ENCODE peak calls at places on chromosomes 11 and 22, in four cellular contexts. One of them, this sample, is unnamed. For H3K4me1, the result is how much of the 10 kb centered on the place peaks cover.

GRCh38 chr22:39543095-39543494 is 10.5 kb upstream of the RPS19BP1 start:
- DNase-seq in heart left ventricle: no peak
- DNase-seq in lung: no peak
- DNase-seq in mammary epithelial cell: no peak
- DNase-seq in this sample: no peak

GRCh38 chr22:21564411-21564810 is 3.1 kb upstream of the UBE2L3 start:
- DNase-seq in heart left ventricle: no peak
- DNase-seq in mammary epithelial cell: no peak
- DNase-seq in lung: no peak
- DNase-seq in this sample: no peak

GRCh38 chr11:504053-504993 is 2.7 kb downstream of the RNH1 start:
- DNase-seq in mammary epithelial cell: no peak
- DNase-seq in heart left ventricle: no peak
- DNase-seq in lung: peak
- DNase-seq in this sample: no peak

GRCh38 chr22:33302549-33302948 is 244.4 kb upstream of the SYN3 start:
- DNase-seq in mammary epithelial cell: no peak
- DNase-seq in lung: no peak
- DNase-seq in heart left ventricle: no peak
- DNase-seq in this sample: no peak

GRCh38 chr11:123562166-123562565 is 92.3 kb downstream of the SCN3B start:
- DNase-seq in mammary epithelial cell: no peak
- DNase-seq in heart left ventricle: no peak
- DNase-seq in lung: no peak
- DNase-seq in this sample: no peak

GRCh38 chr11:60950024-60950423 is 2.0 kb downstream of the SLC15A3 start:
- DNase-seq in heart left ventricle: no peak
- DNase-seq in mammary epithelial cell: no peak
- DNase-seq in lung: no peak
- DNase-seq in this sample: no peak

GRCh38 chr11:85771568-85771967 is 39.4 kb downstream of the SYTL2 start:
- DNase-seq in heart left ventricle: no peak
- DNase-seq in lung: no peak
- DNase-seq in mammary epithelial cell: no peak
- DNase-seq in this sample: no peak

GRCh38 chr22:39471421-39472141 is 14.8 kb downstream of the MGAT3 start:
- DNase-seq in lung: peak
- DNase-seq in heart left ventricle: peak
- DNase-seq in mammary epithelial cell: peak
- DNase-seq in this sample: no peak

GRCh38 chr22:45007247-45007945 is 2.4 kb downstream of the PHF21B start:
- DNase-seq in mammary epithelial cell: peak
- DNase-seq in lung: no peak
- DNase-seq in heart left ventricle: no peak
- DNase-seq in this sample: no peak

GRCh38 chr11:65516135-65516968 is 8.5 kb upstream of the SCYL1 start:
- DNase-seq in mammary epithelial cell: no peak
- DNase-seq in lung: no peak
- DNase-seq in heart left ventricle: peak
- DNase-seq in this sample: no peak

GRCh38 chr11:59221438-59221837 is 8.7 kb upstream of the MPEG1 start:
- DNase-seq in heart left ventricle: no peak
- DNase-seq in mammary epithelial cell: peak
- DNase-seq in lung: no peak
- DNase-seq in this sample: no peak

GRCh38 chr11:111978028-111978771 is 41.1 kb downstream of the DIXDC1 start:
- DNase-seq in mammary epithelial cell: peak
- DNase-seq in lung: no peak
- DNase-seq in heart left ventricle: peak
- DNase-seq in this sample: peak

GRCh38 chr11:121841487-121842167 is 274.4 kb downstream of the BLID start:
- DNase-seq in heart left ventricle: no peak
- DNase-seq in lung: no peak
- DNase-seq in mammary epithelial cell: no peak
- DNase-seq in this sample: no peak

GRCh38 chr11:59801981-59802638 is 8.5 kb downstream of the MRPL16 start:
- DNase-seq in mammary epithelial cell: peak
- DNase-seq in lung: no peak
- DNase-seq in heart left ventricle: no peak
- DNase-seq in this sample: no peak

GRCh38 chr11:104333977-104334376 is 170.0 kb upstream of the PDGFD start:
- DNase-seq in lung: no peak
- DNase-seq in mammary epithelial cell: no peak
- DNase-seq in heart left ventricle: no peak
- DNase-seq in this sample: no peak

GRCh38 chr11:1924646-1925372 is 5.3 kb downstream of the TNNT3 start:
- DNase-seq in heart left ventricle: no peak
- DNase-seq in mammary epithelial cell: no peak
- DNase-seq in lung: no peak
- DNase-seq in this sample: no peak

GRCh38 chr11:28133146-28133545 is 25.0 kb downstream of the METTL15 start:
- DNase-seq in mammary epithelial cell: no peak
- DNase-seq in lung: no peak
- DNase-seq in heart left ventricle: no peak
- DNase-seq in this sample: no peak

GRCh38 chr22:25564320-25564978 is at the start of gene GRK3:
- DNase-seq in lung: peak
- DNase-seq in heart left ventricle: peak
- DNase-seq in mammary epithelial cell: peak
- DNase-seq in this sample: peak

GRCh38 chr11:133832096-133833081 is 12.9 kb downstream of the SPATA19 start:
- DNase-seq in mammary epithelial cell: no peak
- DNase-seq in heart left ventricle: no peak
- DNase-seq in lung: peak
- DNase-seq in this sample: no peak

GRCh38 chr11:120400564-120401364 is 64.6 kb downstream of the ARHGEF12 start:
- DNase-seq in mammary epithelial cell: peak
- DNase-seq in lung: peak
- DNase-seq in heart left ventricle: no peak
- DNase-seq in this sample: peak

GRCh38 chr11:313787-314547 is at the start of gene IFITM1:
- DNase-seq in heart left ventricle: no peak
- DNase-seq in mammary epithelial cell: peak
- DNase-seq in lung: no peak
- DNase-seq in this sample: no peak

GRCh38 chr11:27370374-27370773 is 7.4 kb upstream of the CCDC34 start:
- DNase-seq in mammary epithelial cell: no peak
- DNase-seq in lung: no peak
- DNase-seq in heart left ventricle: no peak
- DNase-seq in this sample: no peak

GRCh38 chr11:117915219-117915618 is 14.0 kb downstream of the TMPRSS13 start:
- DNase-seq in mammary epithelial cell: no peak
- DNase-seq in heart left ventricle: no peak
- DNase-seq in lung: no peak
- DNase-seq in this sample: no peak

GRCh38 chr11:113838005-113838404 is 37.4 kb downstream of the USP28 start:
- DNase-seq in mammary epithelial cell: no peak
- DNase-seq in heart left ventricle: no peak
- DNase-seq in lung: no peak
- DNase-seq in this sample: no peak

GRCh38 chr11:113839842-113840241 is 35.5 kb downstream of the USP28 start:
- DNase-seq in mammary epithelial cell: no peak
- DNase-seq in lung: no peak
- DNase-seq in heart left ventricle: no peak
- DNase-seq in this sample: no peak

GRCh38 chr11:113833151-113833550 is 42.2 kb downstream of the USP28 start:
- DNase-seq in mammary epithelial cell: peak
- DNase-seq in lung: no peak
- DNase-seq in heart left ventricle: no peak
- DNase-seq in this sample: no peak

GRCh38 chr11:113831314-113831713 is 44.1 kb downstream of the USP28 start:
- DNase-seq in mammary epithelial cell: no peak
- DNase-seq in heart left ventricle: no peak
- DNase-seq in lung: no peak
- DNase-seq in this sample: no peak

GRCh38 chr11:113835306-113835705 is 40.1 kb downstream of the USP28 start:
- DNase-seq in mammary epithelial cell: no peak
- DNase-seq in lung: no peak
- DNase-seq in heart left ventricle: no peak
- DNase-seq in this sample: no peak
- TF ChIP-seq CTCF in mammary epithelial cell: no peak
- TF ChIP-seq CTCF in lung: no peak
- TF ChIP-seq CTCF in heart left ventricle: no peak
- TF ChIP-seq CTCF in this sample: no peak

DNA sequence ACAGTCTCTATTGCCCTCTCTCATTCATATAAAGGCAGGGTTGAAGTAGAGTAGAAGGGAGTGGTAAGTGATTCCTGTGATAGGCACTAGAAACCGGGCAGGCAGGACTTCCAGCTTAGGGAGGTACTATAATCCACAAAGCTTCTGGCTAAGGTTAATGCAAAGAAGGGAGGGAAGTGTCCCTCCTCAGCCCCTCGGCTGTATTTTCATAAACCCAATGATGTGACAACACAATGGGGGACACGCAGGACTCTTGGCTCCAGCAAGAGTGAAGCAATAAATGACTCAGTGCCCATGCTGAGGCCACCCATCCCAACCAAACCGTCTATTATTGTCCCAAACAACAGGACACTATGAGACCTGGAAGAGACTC is 90.7 kb downstream of the ETS1 start:
- DNase-seq in heart left ventricle: no peak
- DNase-seq in lung: no peak
- DNase-seq in mammary epithelial cell: no peak
- DNase-seq in this sample: peak
- H3K4me3 ChIP-seq in heart left ventricle: peak
- H3K4me3 ChIP-seq in lung: no peak
- H3K4me3 ChIP-seq in mammary epithelial cell: no peak
- H3K4me3 ChIP-seq in this sample: peak

DNA sequence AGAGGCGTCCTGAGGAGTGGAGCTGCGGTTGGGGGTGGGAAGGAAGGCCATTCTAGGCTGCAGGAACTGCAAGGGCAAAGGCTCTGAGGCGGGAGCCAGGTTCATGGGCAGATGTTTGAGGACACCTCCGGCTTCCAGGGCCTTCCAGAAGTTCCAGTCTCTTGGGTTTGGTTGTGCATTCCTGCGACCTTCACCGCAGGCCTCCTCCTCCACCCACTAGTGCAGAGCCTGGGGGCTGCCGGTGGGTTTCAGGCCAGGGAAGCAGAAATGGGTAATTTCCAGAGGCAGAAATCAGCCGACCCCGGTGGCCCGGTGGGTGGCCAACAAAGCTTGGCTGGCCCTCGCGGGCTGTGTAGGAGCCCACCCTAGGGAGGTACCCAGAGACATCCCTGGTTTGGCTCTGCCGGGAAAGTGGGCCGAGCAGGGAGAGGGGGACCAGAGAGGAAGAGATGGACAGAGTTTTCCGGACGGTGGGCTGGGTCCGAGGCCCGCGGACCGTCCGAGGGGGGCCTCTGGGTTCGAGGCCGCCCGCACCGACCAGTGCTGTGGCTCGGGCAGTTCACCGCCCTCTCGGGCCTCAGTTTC is 388 bp upstream of the PHETA2 start:
- DNase-seq in mammary epithelial cell: no peak
- DNase-seq in heart left ventricle: no peak
- DNase-seq in lung: no peak
- DNase-seq in this sample: no peak
- H3K4me1 ChIP-seq in mammary epithelial cell: under half
- H3K4me1 ChIP-seq in heart left ventricle: under half
- H3K4me1 ChIP-seq in lung: under half
- H3K4me1 ChIP-seq in this sample: under half

GRCh38 chr11:116890193-116890592 is 52.8 kb upstream of the APOA1 start:
- DNase-seq in mammary epithelial cell: no peak
- DNase-seq in heart left ventricle: no peak
- DNase-seq in lung: no peak
- DNase-seq in this sample: no peak

GRCh38 chr11:116890607-116891006 is 53.2 kb upstream of the APOA1 start:
- DNase-seq in lung: no peak
- DNase-seq in heart left ventricle: no peak
- DNase-seq in mammary epithelial cell: no peak
- DNase-seq in this sample: no peak

GRCh38 chr11:116892374-116892773 is 55.0 kb upstream of the APOA1 start:
- DNase-seq in lung: no peak
- DNase-seq in mammary epithelial cell: no peak
- DNase-seq in heart left ventricle: no peak
- DNase-seq in this sample: no peak

GRCh38 chr11:116893437-116893836 is 56.0 kb upstream of the APOA1 start:
- DNase-seq in heart left ventricle: no peak
- DNase-seq in mammary epithelial cell: no peak
- DNase-seq in lung: no peak
- DNase-seq in this sample: no peak

GRCh38 chr11:116891746-116892145 is 54.3 kb upstream of the APOA1 start:
- DNase-seq in mammary epithelial cell: no peak
- DNase-seq in lung: no peak
- DNase-seq in heart left ventricle: no peak
- DNase-seq in this sample: no peak
- TF ChIP-seq CTCF in mammary epithelial cell: no peak
- TF ChIP-seq CTCF in lung: no peak
- TF ChIP-seq CTCF in heart left ventricle: no peak
- TF ChIP-seq CTCF in this sample: no peak

GRCh38 chr22:29353860-29354259 is 34.5 kb downstream of the AP1B1 start:
- DNase-seq in mammary epithelial cell: no peak
- DNase-seq in lung: no peak
- DNase-seq in heart left ventricle: no peak
- DNase-seq in this sample: no peak

DNA sequence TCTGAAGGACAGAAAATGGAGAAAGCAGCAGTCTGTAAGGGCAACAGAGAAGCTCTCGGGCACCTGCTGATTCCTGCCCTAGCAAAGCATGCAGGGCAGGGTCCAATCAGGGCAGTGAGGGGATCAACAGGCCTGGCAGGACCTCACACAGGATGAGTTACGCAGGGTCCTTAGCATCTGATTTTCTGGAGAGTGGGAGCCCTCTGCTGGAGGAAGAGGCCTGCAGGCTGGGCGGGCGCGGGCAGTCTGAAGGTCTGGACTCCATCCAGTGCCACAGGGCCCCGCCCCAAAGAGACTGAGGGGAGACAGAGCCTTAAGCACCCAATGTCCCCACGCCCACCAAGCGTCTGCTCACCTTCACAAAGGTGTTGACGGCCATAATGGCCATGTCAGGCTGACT is 28.9 kb downstream of the AP1B1 start:
- DNase-seq in lung: peak
- DNase-seq in mammary epithelial cell: no peak
- DNase-seq in heart left ventricle: peak
- DNase-seq in this sample: peak
- H3K4me3 ChIP-seq in lung: no peak
- H3K4me3 ChIP-seq in mammary epithelial cell: no peak
- H3K4me3 ChIP-seq in heart left ventricle: no peak
- H3K4me3 ChIP-seq in this sample: no peak

GRCh38 chr22:37769056-37769455 is 38.7 kb upstream of the GCAT start:
- DNase-seq in heart left ventricle: no peak
- DNase-seq in lung: no peak
- DNase-seq in mammary epithelial cell: no peak
- DNase-seq in this sample: no peak

GRCh38 chr22:37774728-37775127 is 33.0 kb upstream of the GCAT start:
- DNase-seq in lung: no peak
- DNase-seq in heart left ventricle: no peak
- DNase-seq in mammary epithelial cell: no peak
- DNase-seq in this sample: no peak

GRCh38 chr22:37771702-37772427 is 35.9 kb upstream of the GCAT start:
- DNase-seq in lung: no peak
- DNase-seq in heart left ventricle: no peak
- DNase-seq in mammary epithelial cell: no peak
- DNase-seq in this sample: no peak

GRCh38 chr22:37768273-37768672 is 39.5 kb upstream of the GCAT start:
- DNase-seq in lung: no peak
- DNase-seq in heart left ventricle: no peak
- DNase-seq in mammary epithelial cell: no peak
- DNase-seq in this sample: no peak

GRCh38 chr22:37771081-37771480 is 36.7 kb upstream of the GCAT start:
- DNase-seq in heart left ventricle: no peak
- DNase-seq in mammary epithelial cell: no peak
- DNase-seq in lung: no peak
- DNase-seq in this sample: no peak
- H3K4me1 ChIP-seq in heart left ventricle: under half
- H3K4me1 ChIP-seq in mammary epithelial cell: under half
- H3K4me1 ChIP-seq in lung: under half
- H3K4me1 ChIP-seq in this sample: under half

This sample was measured in gastrocnemius medialis.